ENCODE peak calls at places on chromosome 4, in eight cellular contexts. B, O, A, R, X, P, I and C are unnamed samples.

GRCh38 chr4:153223935-153224334 is 19.7 kb downstream of the TRIM2 start:
- DNase-seq in R (peak; percentile 35), A (no peak), X (no peak), P (no peak), B (no peak), O (no peak), I (no peak), C (no peak)

GRCh38 chr4:76745264-76745663 is 152.7 kb downstream of the SOWAHB start:
- DNase-seq in O (no peak), X (no peak), I (no peak), A (no peak), R (peak; percentile 67), P (no peak), B (no peak), C (peak; percentile 89)

GRCh38 chr4:89152972-89153371 is 41.6 kb downstream of the TIGD2 start:
- DNase-seq in P (peak; percentile 16), A (no peak), O (no peak), R (no peak), I (no peak), X (no peak), B (no peak), C (no peak)

GRCh38 chr4:128286474-128287158 is 997 bp downstream of the PGRMC2 start:
- DNase-seq in O (no peak), X (no peak), P (peak; percentile 12), R (peak; percentile 56), A (no peak), I (no peak), B (no peak), C (peak; percentile 80)

GRCh38 chr4:125421547-125421946 is 106.8 kb downstream of the FAT4 start:
- DNase-seq in P (no peak), A (no peak), X (no peak), O (no peak), R (no peak), I (no peak), B (no peak), C (no peak)

GRCh38 chr4:6887591-6888371 is 21.8 kb upstream of the TBC1D14 start:
- DNase-seq in R (no peak), O (no peak), A (peak; percentile 66), X (no peak), B (no peak), P (no peak), I (no peak), C (no peak)

GRCh38 chr4:143477487-143477886 is 36.0 kb upstream of the SMARCA5 start:
- DNase-seq in P (no peak), B (no peak), O (no peak), R (no peak), X (no peak), I (no peak), A (no peak), C (no peak)

GRCh38 chr4:8560265-8561047 is 19.7 kb upstream of the GPR78 start:
- DNase-seq in P (no peak), O (no peak), X (no peak), I (no peak), A (no peak), R (peak; percentile 53), B (no peak), C (no peak)

GRCh38 chr4:68489338-68489737 is 42.1 kb downstream of the TMPRSS11E start:
- DNase-seq in O (no peak), X (no peak), I (no peak), P (no peak), R (no peak), B (no peak), A (no peak), C (no peak)

GRCh38 chr4:6939761-6940743 is 30.4 kb downstream of the TBC1D14 start:
- DNase-seq in X (no peak), A (no peak), O (no peak), B (no peak), I (no peak), R (no peak), P (no peak), C (no peak)

GRCh38 chr4:2353222-2354107 is 65.0 kb downstream of the ZFYVE28 start:
- DNase-seq in R (no peak), P (no peak), A (no peak), B (peak; percentile 12), I (no peak), O (no peak), X (no peak), C (no peak)

GRCh38 chr4:28792917-28793597 is 1927.1 kb upstream of the PCDH7 start:
- DNase-seq in R (no peak), X (no peak), B (no peak), O (no peak), A (peak; percentile 65), P (no peak), I (no peak), C (no peak)

GRCh38 chr4:117447925-117448324 is 362.5 kb upstream of the TRAM1L1 start:
- DNase-seq in X (no peak), O (no peak), P (peak; percentile 13), A (no peak), I (no peak), B (no peak), R (peak; percentile 1), C (no peak)